ENCODE peak calls at places on chromosomes 16 and 17, in five cellular contexts. Q, H, F, Z and I are unnamed samples.

GRCh38 chr17:81253358-81254131 is 14.4 kb downstream of the NDUFAF8 start:
- DNase-seq in F (no peak), H (peak; percentile 53), Q (peak; percentile 44), Z (peak; percentile 47), I (no peak)

GRCh38 chr16:55462241-55462640 is 16.8 kb upstream of the MMP2 start:
- DNase-seq in Z (no peak), H (no peak), Q (no peak), F (no peak), I (no peak)

GRCh38 chr17:17356149-17356930 is 53.2 kb downstream of the NT5M start:
- DNase-seq in F (peak; percentile 71), H (peak; percentile 70), Q (peak; percentile 94), Z (peak; percentile 92), I (no peak)

GRCh38 chr16:29820730-29821662 is 734 bp downstream of the MVP start:
- DNase-seq in F (no peak), Z (peak; percentile 87), H (peak; percentile 63), Q (peak; percentile 27), I (no peak)

GRCh38 chr16:50103764-50104163 is 38.0 kb downstream of the HEATR3 start:
- DNase-seq in Z (no peak), H (no peak), Q (no peak), F (no peak), I (peak; percentile 39)

GRCh38 chr17:76250141-76250540 is 9.8 kb upstream of the RNF157 start:
- DNase-seq in H (no peak), Z (no peak), Q (no peak), F (no peak), I (no peak)

GRCh38 chr17:27207073-27207511 is 86.8 kb upstream of the WSB1 start:
- DNase-seq in H (no peak), F (no peak), Z (no peak), Q (peak; percentile 71), I (peak; percentile 29)

GRCh38 chr16:83954577-83955016 is 1.6 kb downstream of the OSGIN1 start:
- DNase-seq in Z (peak; percentile 70), Q (peak; percentile 53), F (no peak), H (peak; percentile 38), I (no peak)

GRCh38 chr16:84156342-84156784 is 11.3 kb downstream of the DNAAF1 start:
- DNase-seq in Z (no peak), F (no peak), Q (peak; percentile 25), H (no peak), I (no peak)

GRCh38 chr16:50526249-50526648 is 21.9 kb upstream of the NKD1 start:
- DNase-seq in F (no peak), Q (no peak), H (no peak), Z (no peak), I (no peak)

GRCh38 chr16:23252310-23252709 is 49.8 kb upstream of the SCNN1B start:
- DNase-seq in F (no peak), H (no peak), Q (no peak), Z (no peak), I (no peak)

GRCh38 chr17:57086069-57086930 is 1.3 kb downstream of the AKAP1 start:
- DNase-seq in Z (peak; percentile 47), H (no peak), Q (peak; percentile 59), F (no peak), I (no peak)

GRCh38 chr16:735982-736453 is 4.8 kb downstream of the CIAO3 start:
- DNase-seq in Q (no peak), F (no peak), H (no peak), Z (no peak), I (no peak)

GRCh38 chr17:14297161-14297851 is 3.6 kb upstream of the HS3ST3B1 start:
- DNase-seq in Z (no peak), H (no peak), Q (peak; percentile 34), F (no peak), I (no peak)

GRCh38 chr17:9020096-9020823 is 1.1 kb upstream of the NTN1 start:
- DNase-seq in Q (no peak), Z (no peak), F (no peak), H (no peak), I (no peak)
- H3K4me3 ChIP-seq in Q (no peak overlapping the region), Z (peak overlapping the region; percentile 60), F (no peak overlapping the region), H (peak overlapping the region; percentile 58), I (peak overlapping the region; percentile 55)

GRCh38 chr17:32998893-32999240 is 7.2 kb downstream of the SPACA3 start:
- DNase-seq in H (no peak), F (no peak), Q (peak; percentile 52), Z (no peak), I (peak; percentile 26)

GRCh38 chr17:32998111-32998892 is 6.7 kb downstream of the SPACA3 start:
- DNase-seq in Z (peak; percentile 93), Q (peak; percentile 76), H (peak; percentile 82), F (peak; percentile 49), I (peak; percentile 8)

DNA sequence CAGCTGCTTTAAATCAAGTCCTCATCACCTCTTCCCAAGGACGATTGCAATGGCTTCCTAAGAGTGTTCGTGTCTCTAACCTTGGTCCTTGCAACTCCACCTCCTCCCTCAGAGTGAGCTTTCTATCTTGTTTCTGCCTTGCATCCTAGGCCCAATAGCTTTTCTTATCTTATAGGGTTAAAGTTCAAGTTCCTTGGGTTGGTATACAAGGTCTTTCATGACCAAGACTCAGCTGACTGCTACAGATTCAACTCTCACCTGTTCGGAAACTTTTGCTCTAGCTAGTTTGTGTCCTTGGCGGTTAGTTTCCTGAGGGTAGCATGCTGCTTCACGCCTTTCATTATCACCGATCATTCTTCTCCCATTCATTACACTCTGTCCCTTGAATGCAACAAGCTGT is 10.6 kb downstream of the SPACA3 start:
- DNase-seq in H (no peak), Z (no peak), Q (no peak), F (no peak), I (no peak)
- H3K4me3 ChIP-seq in H (no peak overlapping the region), Z (no peak overlapping the region), Q (no peak overlapping the region), F (no peak overlapping the region), I (no peak overlapping the region)

DNA sequence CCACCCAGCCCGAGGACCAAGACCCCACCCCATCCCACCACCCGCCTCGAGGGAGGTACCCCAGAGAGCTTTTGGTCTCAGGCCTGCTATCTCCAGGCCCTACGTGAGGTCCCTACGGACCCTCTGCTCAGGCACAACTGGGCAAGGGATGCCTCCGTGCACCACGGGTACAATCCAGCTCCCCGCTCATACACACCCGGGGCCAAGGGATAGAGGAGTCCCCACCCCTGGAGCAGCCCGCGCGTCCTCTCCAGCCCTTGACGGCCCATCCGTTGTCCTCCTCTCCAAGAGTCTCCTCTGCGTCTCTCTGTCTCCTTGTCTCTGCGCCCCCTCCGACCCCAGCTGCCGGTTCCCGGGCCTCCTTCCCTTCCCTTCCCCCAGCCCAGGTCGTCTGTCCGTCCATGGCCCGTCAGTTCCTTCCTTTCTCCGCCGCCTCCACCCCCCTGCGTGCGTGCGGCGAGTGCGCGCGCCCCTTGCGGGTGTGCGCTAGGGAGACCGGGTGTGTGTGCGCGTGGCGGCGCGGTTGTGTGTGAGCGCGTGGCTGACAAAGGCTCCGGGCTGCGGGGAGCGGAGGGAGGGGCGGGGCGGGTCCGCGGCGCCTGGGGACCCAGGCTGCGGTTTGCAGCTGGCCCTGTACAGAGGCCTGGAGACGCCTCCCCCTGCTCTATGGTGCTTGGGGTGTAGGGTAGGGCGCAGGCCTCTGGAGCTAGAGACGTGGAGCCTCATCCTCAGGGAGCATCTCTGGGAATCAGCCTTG is 928 bp downstream of the SPNS2 start:
- DNase-seq in Q (no peak), Z (no peak), F (no peak), H (no peak), I (no peak)
- H3K4me3 ChIP-seq in Q (peak overlapping the region; percentile 57), Z (peak overlapping the region; percentile 47), F (no peak overlapping the region), H (peak overlapping the region; percentile 22), I (peak overlapping the region; percentile 9)

GRCh38 chr16:87037012-87037411 is 280.2 kb downstream of the C16orf95 start:
- DNase-seq in F (no peak), Q (no peak), H (no peak), Z (no peak), I (no peak)
- H3K4me3 ChIP-seq in F (no peak overlapping the region), Q (no peak overlapping the region), H (no peak overlapping the region), Z (no peak overlapping the region), I (no peak overlapping the region)

GRCh38 chr16:24253192-24253591 is 2.9 kb upstream of the CACNG3 start:
- DNase-seq in F (no peak), Z (peak; percentile 65), Q (peak; percentile 51), H (no peak), I (no peak)

GRCh38 chr16:24257965-24258364 is 1.8 kb downstream of the CACNG3 start:
- DNase-seq in Q (no peak), Z (no peak), H (no peak), F (no peak), I (no peak)

DNA sequence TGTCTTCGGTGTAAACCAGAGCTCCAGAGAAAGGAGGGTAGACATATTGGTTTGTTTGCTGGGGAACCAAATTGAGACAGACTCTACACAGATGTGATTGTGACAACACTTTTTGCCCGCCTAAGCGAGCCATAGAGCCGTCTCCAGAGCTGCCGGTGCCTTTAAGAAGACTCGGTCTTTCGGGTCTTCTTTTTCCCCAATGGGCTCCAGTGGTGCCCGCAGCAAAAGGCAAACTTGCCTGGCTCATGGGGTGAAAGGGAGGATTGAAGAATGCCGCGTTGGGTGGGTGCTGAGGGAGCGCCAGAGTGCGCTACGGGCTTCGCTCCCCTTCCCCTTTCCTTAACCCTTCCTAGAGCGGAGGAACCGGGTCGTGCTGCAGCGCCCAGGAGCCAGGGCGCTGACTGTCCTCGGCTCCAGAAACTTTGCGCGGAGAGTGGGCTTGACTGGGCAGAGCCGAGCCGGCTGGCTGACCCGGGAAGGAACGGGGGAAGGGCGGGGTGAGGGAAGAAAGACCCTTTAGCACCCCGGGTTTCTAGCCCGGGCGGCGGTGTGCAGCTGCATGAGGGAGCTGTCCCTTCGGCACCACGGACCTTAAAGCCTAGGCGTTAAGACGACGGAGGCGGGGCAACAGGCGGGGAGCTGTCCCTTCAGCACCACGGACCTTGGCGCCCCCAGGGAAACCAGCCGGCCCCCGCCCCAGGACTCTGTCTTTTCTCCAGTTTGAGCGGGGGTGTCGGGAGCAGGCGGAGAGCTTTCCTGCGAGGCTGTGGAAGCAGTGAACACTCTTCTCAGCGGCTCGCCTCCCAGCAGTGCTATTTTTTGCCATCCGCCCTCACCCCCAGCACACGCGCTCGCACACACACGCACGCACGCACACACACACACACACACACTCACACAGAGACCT is at the start of gene CACNG3:
- DNase-seq in F (no peak), H (no peak), Q (no peak), Z (peak; percentile 88), I (no peak)
- H3K4me3 ChIP-seq in F (no peak within 1 kb of the TSS), H (no peak within 1 kb of the TSS), Q (no peak within 1 kb of the TSS), Z (peak within 1 kb of the TSS; percentile 4), I (no peak within 1 kb of the TSS)

DNA sequence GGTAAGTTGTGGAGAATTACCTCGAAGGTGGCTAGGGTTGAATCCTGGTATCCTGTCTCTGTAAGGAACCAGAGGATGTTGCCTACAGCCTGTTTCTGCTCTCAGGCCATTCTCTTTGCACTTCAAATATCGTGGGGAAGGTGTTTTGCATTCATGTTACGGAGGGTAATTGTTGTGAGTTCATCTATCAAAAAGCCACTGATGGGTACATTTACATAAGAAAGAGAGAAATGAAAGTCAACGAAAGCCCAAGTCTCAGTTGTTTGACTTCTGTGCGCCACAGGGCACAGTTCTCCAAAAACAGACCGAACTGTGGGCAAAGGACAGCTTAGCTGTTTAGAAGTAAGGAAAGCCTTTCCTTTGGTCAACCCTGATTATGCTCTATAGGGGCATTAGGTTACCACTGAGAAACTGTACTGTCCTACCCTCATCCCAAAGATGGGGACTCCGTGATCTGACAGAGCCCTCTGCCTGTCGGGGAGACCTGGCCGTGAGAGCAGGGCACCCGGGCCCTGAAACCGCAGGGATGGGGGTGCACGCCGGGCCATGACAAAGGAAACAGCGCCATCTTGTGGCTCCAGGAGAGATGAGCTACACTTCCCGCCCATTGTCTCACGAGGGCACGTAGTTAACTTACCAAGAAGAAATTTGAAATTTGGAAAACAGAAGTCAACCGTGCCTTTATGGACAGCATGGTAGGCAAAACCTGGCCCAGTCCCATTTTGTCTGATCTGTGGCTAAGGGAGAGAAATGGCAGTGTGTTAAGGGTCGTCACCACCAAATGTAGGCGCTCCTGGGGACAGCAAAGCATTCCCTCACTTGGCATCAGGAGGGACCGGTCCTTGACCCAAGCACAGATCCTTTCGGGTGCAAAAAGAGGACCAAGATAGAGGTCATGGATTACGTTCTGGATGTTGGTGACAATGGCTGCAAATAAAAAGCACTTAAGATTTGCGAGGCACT is 74.5 kb upstream of the DYNLRB2 start:
- DNase-seq in F (peak; percentile 10), Z (peak; percentile 88), H (peak; percentile 61), Q (peak; percentile 57), I (peak; percentile 10)
- H3K4me3 ChIP-seq in F (no peak overlapping the region), Z (no peak overlapping the region), H (no peak overlapping the region), Q (no peak overlapping the region), I (no peak overlapping the region)